ENCODE peak calls at places on chromosomes 11 and 22, in four cellular contexts. E is HepG2, C is GM12878, K is K562. I is an unnamed sample.

GRCh38 chr11:102157219-102157618 is 47.0 kb downstream of the YAP1 start:
- DNase-seq in E (peak), C (no peak), K (no peak), I (no peak)

GRCh38 chr11:1938343-1939005 is 8.7 kb upstream of the MRPL23 start:
- DNase-seq in E (no peak), C (no peak), K (no peak), I (peak)

GRCh38 chr11:16787035-16787744 is 48.7 kb downstream of the C11orf58 start:
- DNase-seq in E (no peak), C (no peak), K (no peak), I (no peak)

GRCh38 chr11:67262731-67263675 is 3.3 kb upstream of the GRK2 start:
- DNase-seq in E (peak), C (no peak), K (peak), I (peak)

GRCh38 chr11:64713031-64713780 is 9.8 kb downstream of the NRXN2 start:
- DNase-seq in E (no peak), C (no peak), K (peak), I (no peak)

GRCh38 chr11:117430293-117430955 is 102.8 kb downstream of the CEP164 start:
- DNase-seq in E (no peak), C (no peak), K (no peak), I (no peak)

GRCh38 chr11:46392421-46393230 is 1.1 kb upstream of the CHRM4 start:
- DNase-seq in E (peak), C (no peak), K (peak), I (peak)

GRCh38 chr22:42366815-42367581 is 65.2 kb downstream of the NFAM1 start:
- DNase-seq in E (no peak), C (no peak), K (no peak), I (no peak)

GRCh38 chr11:12455938-12456337 is 78.6 kb downstream of the PARVA start:
- DNase-seq in E (no peak), C (no peak), K (no peak), I (no peak)

GRCh38 chr11:47249378-47249715 is 733 bp upstream of the ACP2 start:
- DNase-seq in E (no peak), C (no peak), K (no peak), I (no peak)

GRCh38 chr22:27476729-27477128 is 324.8 kb downstream of the MN1 start:
- DNase-seq in E (no peak), C (no peak), K (no peak), I (no peak)

GRCh38 chr22:49019737-49020136 is 807.9 kb downstream of the BRD1 start:
- DNase-seq in E (no peak), C (no peak), K (no peak), I (no peak)

GRCh38 chr11:12285106-12285505 is 92.3 kb upstream of the PARVA start:
- DNase-seq in E (no peak), C (no peak), K (no peak), I (no peak)

GRCh38 chr22:40567626-40568328 is 68.7 kb downstream of the MRTFA start:
- DNase-seq in E (no peak), C (no peak), K (no peak), I (no peak)

GRCh38 chr22:45418056-45418769 is 4.7 kb downstream of the RIBC2 start:
- DNase-seq in E (no peak), C (no peak), K (no peak), I (no peak)

GRCh38 chr11:38330578-38330977 is 1732.5 kb upstream of the RAG2 start:
- DNase-seq in E (no peak), C (no peak), K (no peak), I (no peak)

GRCh38 chr11:133955091-133955846 is 1.5 kb downstream of the IGSF9B start:
- DNase-seq in E (no peak), C (no peak), K (no peak), I (no peak)

GRCh38 chr11:71182791-71183556 is 69.4 kb downstream of the SHANK2 start:
- DNase-seq in E (no peak), C (no peak), K (no peak), I (no peak)

GRCh38 chr11:66317766-66318575 is 1.1 kb upstream of the CD248 start:
- DNase-seq in E (peak), C (no peak), K (no peak), I (no peak)

GRCh38 chr11:131413217-131413616 is 42.8 kb downstream of the NTM start:
- DNase-seq in E (no peak), C (no peak), K (no peak), I (no peak)

GRCh38 chr22:45481661-45482060 is 21.0 kb upstream of the FBLN1 start:
- DNase-seq in E (no peak), C (no peak), K (no peak), I (no peak)

GRCh38 chr11:77446911-77447629 is 26.8 kb downstream of the PAK1 start:
- DNase-seq in E (peak), C (no peak), K (no peak), I (no peak)

GRCh38 chr11:40130427-40130826 is 1329.0 kb downstream of the LRRC4C start:
- DNase-seq in E (no peak), C (no peak), K (no peak), I (no peak)

GRCh38 chr11:69007978-69008381 is 5.1 kb downstream of the MRGPRF start:
- DNase-seq in E (peak), C (no peak), K (no peak), I (no peak)

GRCh38 chr11:61004037-61004641 is 32.7 kb downstream of the CD6 start:
- DNase-seq in E (no peak), C (no peak), K (no peak), I (no peak)

GRCh38 chr11:839875-840617 is 2.3 kb downstream of the POLR2L start:
- DNase-seq in E (no peak), C (no peak), K (no peak), I (no peak)
- TF ChIP-seq CTCF in E (peak), C (no peak), K (peak), I (peak)

GRCh38 chr11:119686483-119686882 is 42.5 kb downstream of the NECTIN1 start:
- DNase-seq in E (no peak), C (no peak), K (no peak), I (no peak)

GRCh38 chr11:119681537-119681936 is 47.5 kb downstream of the NECTIN1 start:
- DNase-seq in E (no peak), C (no peak), K (no peak), I (no peak)

GRCh38 chr11:119684361-119685072 is 44.5 kb downstream of the NECTIN1 start:
- DNase-seq in E (peak), C (no peak), K (peak), I (no peak)

GRCh38 chr11:119685073-119685746 is 43.8 kb downstream of the NECTIN1 start:
- DNase-seq in E (no peak), C (no peak), K (no peak), I (no peak)

DNA sequence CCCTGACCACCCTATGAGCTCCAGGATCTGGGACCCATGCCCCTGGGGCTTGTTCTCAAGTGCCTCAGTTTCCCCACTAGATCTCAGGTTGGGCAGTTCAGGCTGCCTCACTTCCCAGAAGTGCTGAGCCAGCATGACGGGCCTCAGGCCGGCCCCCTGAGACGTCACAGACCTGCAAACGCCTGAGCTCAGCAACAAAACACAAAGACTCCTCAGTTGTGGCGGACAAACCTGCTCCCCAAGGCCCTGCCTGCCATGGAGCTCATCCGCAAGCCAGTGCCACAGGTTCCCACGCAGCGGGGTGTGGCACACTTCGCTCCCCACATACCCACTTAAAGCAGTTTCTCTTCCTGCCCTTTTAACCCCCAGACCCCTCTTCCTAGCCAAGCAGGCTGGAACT is 45.2 kb downstream of the NECTIN1 start:
- DNase-seq in E (no peak), C (no peak), K (no peak), I (no peak)
- TF ChIP-seq TAF1 in E (no peak), C (no peak), K (no peak), I (no peak)

DNA sequence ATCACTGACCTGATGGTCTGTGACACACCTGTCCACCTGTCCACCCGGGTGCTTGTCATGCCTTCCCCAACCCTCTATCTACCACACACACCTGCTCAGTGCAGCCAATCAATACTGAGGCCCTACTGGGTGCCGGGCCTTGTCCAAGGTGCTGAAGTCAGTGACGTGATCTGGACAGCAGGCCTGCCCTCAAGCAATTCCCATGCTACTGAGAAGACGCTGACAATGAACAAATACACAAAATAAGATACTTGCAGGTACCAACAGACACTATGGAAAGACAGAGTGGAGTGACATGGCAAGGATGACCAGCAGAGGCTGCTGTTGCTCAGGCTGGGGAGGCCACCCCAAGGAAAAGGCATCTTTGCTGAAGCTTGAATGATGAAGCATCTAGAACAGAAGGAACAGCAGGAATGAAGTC is 21.2 kb downstream of the PLAAT3 start:
- DNase-seq in E (no peak), C (no peak), K (peak), I (no peak)
- TF ChIP-seq SRF in E (no peak), C (no peak), K (no peak), I (no peak)

GRCh38 chr11:108871152-108871551 is 206.3 kb downstream of the DDX10 start:
- DNase-seq in E (peak), C (no peak), K (no peak), I (peak)
- TF ChIP-seq CTCF in E (peak), C (peak), K (peak), I (peak)

DNA sequence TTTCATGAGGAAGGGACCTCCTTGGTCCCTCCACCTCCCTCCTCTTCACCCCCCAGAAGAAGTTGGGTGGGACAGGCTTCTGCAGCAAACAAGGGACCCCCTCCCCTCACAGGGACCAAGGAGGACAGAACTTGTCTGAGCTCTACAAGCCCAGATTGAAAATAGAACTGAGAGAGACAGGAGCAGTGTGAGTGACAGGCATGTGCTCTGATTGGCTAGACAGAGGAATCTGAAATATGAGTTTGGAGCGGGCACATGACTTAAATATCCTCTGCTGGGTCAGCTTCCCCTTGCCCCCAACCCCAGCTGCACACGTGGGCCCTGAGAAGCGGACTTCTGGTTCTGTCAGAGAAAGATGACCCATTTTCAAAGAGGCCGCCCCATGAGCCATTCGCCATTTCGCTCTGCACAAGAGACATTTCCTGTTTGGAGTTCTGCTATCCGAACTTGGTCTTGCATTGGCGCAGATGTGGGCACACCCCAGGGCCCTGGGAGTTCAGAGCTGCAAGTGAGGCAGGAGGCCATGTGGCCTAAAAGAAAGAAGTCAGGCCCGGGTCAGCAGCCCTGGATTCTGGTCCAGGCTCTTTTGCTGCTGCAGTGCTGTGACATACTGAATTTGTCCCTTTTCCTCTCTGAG is 5.4 kb downstream of the TUBA8 start:
- DNase-seq in E (no peak), C (no peak), K (no peak), I (no peak)
- TF ChIP-seq TAF1 in E (no peak), C (no peak), K (no peak), I (no peak)

DNA sequence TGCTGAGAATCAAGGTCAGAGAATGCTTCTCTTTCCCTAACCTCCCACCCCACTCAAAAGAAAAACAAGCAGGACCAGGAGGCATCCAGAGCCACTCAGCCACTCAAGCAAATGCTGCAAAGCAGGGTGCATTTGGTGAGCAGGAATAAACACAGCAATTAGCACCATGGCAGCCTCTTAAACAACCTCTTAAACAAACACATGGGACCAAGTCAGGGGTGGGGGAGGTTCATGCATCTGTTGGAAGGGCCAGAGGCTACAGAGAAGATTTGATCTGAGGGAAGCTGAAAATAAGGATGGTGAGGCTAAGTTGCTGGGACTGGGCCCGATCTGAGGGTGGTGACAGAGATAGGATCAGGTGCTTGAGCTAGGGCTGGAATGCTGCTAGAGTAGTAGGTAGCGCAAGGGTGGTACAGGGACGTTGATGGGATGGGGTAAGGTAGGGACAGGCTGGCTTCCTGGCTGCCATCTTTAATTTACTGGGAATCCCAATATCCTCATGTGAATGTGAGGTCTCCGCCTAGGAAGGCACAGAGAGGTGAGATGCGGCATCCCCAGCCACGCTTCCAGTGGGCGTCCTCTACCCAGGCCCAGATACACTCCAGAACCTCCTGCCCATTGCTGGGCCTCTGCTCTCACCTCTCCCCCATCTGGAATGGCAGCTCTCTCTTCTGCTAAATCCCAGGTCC is 26.6 kb upstream of the LMO1 start:
- DNase-seq in E (no peak), C (no peak), K (no peak), I (no peak)
- TF ChIP-seq SRF in E (no peak), C (no peak), K (no peak), I (no peak)

DNA sequence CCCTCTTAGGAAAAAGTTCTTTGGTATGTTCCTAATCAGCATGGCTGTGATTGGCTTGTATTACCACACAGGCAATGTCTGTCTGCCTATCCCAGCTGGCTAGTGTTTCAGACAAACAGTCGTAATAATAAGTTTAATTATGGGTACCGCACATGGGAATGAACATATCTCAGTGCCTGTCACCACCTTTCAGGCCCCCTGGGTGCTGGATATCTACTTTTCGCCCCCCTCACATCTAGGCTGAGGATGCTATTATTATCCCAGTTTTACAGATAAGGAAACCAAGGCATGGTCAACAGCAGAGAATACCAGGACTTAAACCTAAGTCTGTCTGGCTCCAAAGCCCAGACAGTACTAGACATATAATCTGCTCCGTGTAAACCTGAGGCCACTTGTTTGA is 174.8 kb downstream of the SPON1 start:
- DNase-seq in E (no peak), C (no peak), K (no peak), I (no peak)
- TF ChIP-seq CTCF in E (no peak), C (no peak), K (no peak), I (no peak)